ENCODE peak calls at places on chromosomes 6 and 20, in four cellular contexts. W, O, Q and N are unnamed samples.

GRCh38 chr6:121849477-121849876 is 414.0 kb downstream of the GJA1 start:
- DNase-seq in Q (peak), O (peak), W (peak), N (peak)

GRCh38 chr20:57522380-57522973 is 2.5 kb downstream of the CTCFL start:
- DNase-seq in Q (no peak), W (no peak), O (no peak), N (no peak)

GRCh38 chr6:47188588-47189021 is 121.1 kb downstream of the TNFRSF21 start:
- DNase-seq in W (no peak), O (no peak), Q (no peak), N (peak)

GRCh38 chr20:53875452-53875851 is 194.9 kb downstream of the BCAS1 start:
- DNase-seq in W (no peak), Q (no peak), O (no peak), N (no peak)

GRCh38 chr6:147530132-147531060 is 21.9 kb downstream of the SAMD5 start:
- DNase-seq in W (no peak), Q (no peak), O (peak), N (peak)

GRCh38 chr6:123848347-123848746 is 44.7 kb downstream of the NKAIN2 start:
- DNase-seq in W (no peak), Q (no peak), O (no peak), N (no peak)

GRCh38 chr6:150667977-150668716 is 68.5 kb downstream of the PLEKHG1 start:
- DNase-seq in Q (peak), O (peak), W (peak), N (peak)

GRCh38 chr6:159438106-159438505 is 254.9 kb downstream of the SOD2 start:
- DNase-seq in O (no peak), Q (no peak), W (no peak), N (no peak)

GRCh38 chr6:25866011-25866410 is 8.0 kb downstream of the SLC17A3 start:
- DNase-seq in W (no peak), Q (no peak), O (no peak), N (peak)

GRCh38 chr6:136538836-136539235 is 11.4 kb downstream of the MAP7 start:
- DNase-seq in Q (no peak), O (no peak), W (no peak), N (no peak)

GRCh38 chr6:165963750-165964149 is 203.9 kb downstream of the TBXT start:
- DNase-seq in Q (no peak), W (no peak), O (no peak), N (peak)

GRCh38 chr6:154989457-154989856 is 5.7 kb upstream of the TIAM2 start:
- DNase-seq in Q (no peak), W (no peak), O (peak), N (no peak)

GRCh38 chr6:8195040-8195713 is 92.8 kb upstream of the EEF1E1 start:
- DNase-seq in O (peak), Q (no peak), W (no peak), N (no peak)

DNA sequence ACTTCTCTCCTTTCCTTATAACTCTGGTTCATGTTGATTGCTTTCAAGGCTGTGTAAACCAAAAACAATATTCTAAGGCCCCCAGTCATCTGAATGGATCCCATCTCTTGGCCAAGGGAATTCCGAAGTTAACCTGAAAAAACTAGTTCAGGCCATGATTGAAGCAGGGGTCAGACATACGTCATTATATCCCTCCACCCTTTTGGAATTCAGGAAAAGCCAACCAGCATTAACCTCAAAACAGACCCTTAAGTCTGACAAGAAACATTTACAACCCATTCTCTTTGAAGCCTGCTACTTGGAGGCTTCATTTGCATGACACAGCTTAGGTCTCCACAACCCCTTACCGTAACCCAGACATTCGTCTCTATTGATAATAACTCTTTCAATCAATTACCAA is 39.7 kb downstream of the SLC26A8 start:
- DNase-seq in Q (no peak), O (peak), W (no peak), N (no peak)
- H3K4me3 ChIP-seq in Q (no peak), O (no peak), W (no peak), N (no peak)

GRCh38 chr6:37324131-37325033 is 29.4 kb upstream of the RNF8 start:
- DNase-seq in Q (no peak), O (no peak), W (no peak), N (peak)
- H3K27ac ChIP-seq in Q (no peak), O (peak), W (no peak), N (peak)

GRCh38 chr6:52389626-52390360 is 27.8 kb downstream of the PAQR8 start:
- DNase-seq in W (no peak), O (no peak), Q (no peak), N (peak)
- H3K4me3 ChIP-seq in W (no peak), O (no peak), Q (no peak), N (no peak)

GRCh38 chr6:137870744-137871247 is 3.7 kb downstream of the TNFAIP3 start:
- DNase-seq in Q (no peak), W (no peak), O (peak), N (no peak)
- H3K27ac ChIP-seq in Q (peak), W (peak), O (no peak), N (peak)